ENCODE peak calls at places on chromosome 4, in eight cellular contexts. One of them, this sample, is unnamed.

GRCh38 chr4:21757281-21757680 is 191.3 kb downstream of the KCNIP4 start:
- DNase-seq in OCI-LY7: no peak
- DNase-seq in SK-N-SH: no peak
- DNase-seq in GM23248: no peak
- DNase-seq in heart right ventricle: no peak
- DNase-seq in CD8-positive, alpha-beta T cell: no peak
- DNase-seq in fibroblast of lung: peak; percentile 8
- DNase-seq in colonic mucosa: no peak
- DNase-seq in this sample: no peak

GRCh38 chr4:24103434-24104168 is 213.8 kb upstream of the PPARGC1A start:
- DNase-seq in OCI-LY7: no peak
- DNase-seq in heart right ventricle: no peak
- DNase-seq in colonic mucosa: no peak
- DNase-seq in SK-N-SH: no peak
- DNase-seq in CD8-positive, alpha-beta T cell: no peak
- DNase-seq in fibroblast of lung: peak; percentile 89
- DNase-seq in GM23248: no peak
- DNase-seq in this sample: no peak

GRCh38 chr4:86934147-86934771 is 552 bp upstream of the AFF1 start:
- DNase-seq in heart right ventricle: no peak
- DNase-seq in OCI-LY7: no peak
- DNase-seq in SK-N-SH: peak; percentile 25
- DNase-seq in fibroblast of lung: no peak
- DNase-seq in colonic mucosa: peak; percentile 40
- DNase-seq in GM23248: peak; percentile 62
- DNase-seq in CD8-positive, alpha-beta T cell: no peak
- DNase-seq in this sample: no peak

GRCh38 chr4:6324999-6325790 is 55.5 kb downstream of the WFS1 start:
- DNase-seq in SK-N-SH: no peak
- DNase-seq in GM23248: peak; percentile 79
- DNase-seq in fibroblast of lung: no peak
- DNase-seq in OCI-LY7: no peak
- DNase-seq in CD8-positive, alpha-beta T cell: no peak
- DNase-seq in heart right ventricle: peak; percentile 38
- DNase-seq in colonic mucosa: peak; percentile 29
- DNase-seq in this sample: no peak

GRCh38 chr4:151659631-151660030 is 101.2 kb downstream of the GATB start:
- DNase-seq in fibroblast of lung: no peak
- DNase-seq in GM23248: peak; percentile 33
- DNase-seq in colonic mucosa: no peak
- DNase-seq in SK-N-SH: no peak
- DNase-seq in heart right ventricle: no peak
- DNase-seq in OCI-LY7: no peak
- DNase-seq in CD8-positive, alpha-beta T cell: no peak
- DNase-seq in this sample: no peak

GRCh38 chr4:77734928-77735327 is 84.2 kb downstream of the CNOT6L start:
- DNase-seq in GM23248: peak; percentile 29
- DNase-seq in heart right ventricle: no peak
- DNase-seq in CD8-positive, alpha-beta T cell: no peak
- DNase-seq in SK-N-SH: no peak
- DNase-seq in OCI-LY7: peak; percentile 20
- DNase-seq in colonic mucosa: no peak
- DNase-seq in fibroblast of lung: peak; percentile 71
- DNase-seq in this sample: no peak

GRCh38 chr4:112058433-112058832 is 86.8 kb upstream of the FAM241A start:
- DNase-seq in OCI-LY7: no peak
- DNase-seq in fibroblast of lung: no peak
- DNase-seq in GM23248: peak; percentile 54
- DNase-seq in CD8-positive, alpha-beta T cell: no peak
- DNase-seq in SK-N-SH: no peak
- DNase-seq in heart right ventricle: no peak
- DNase-seq in colonic mucosa: no peak
- DNase-seq in this sample: peak; percentile 46

GRCh38 chr4:24770111-24770584 is 25.2 kb upstream of the SOD3 start:
- DNase-seq in heart right ventricle: no peak
- DNase-seq in OCI-LY7: no peak
- DNase-seq in GM23248: peak; percentile 92
- DNase-seq in colonic mucosa: no peak
- DNase-seq in CD8-positive, alpha-beta T cell: no peak
- DNase-seq in SK-N-SH: no peak
- DNase-seq in fibroblast of lung: peak; percentile 92
- DNase-seq in this sample: peak; percentile 52

GRCh38 chr4:162921178-162921785 is 245.4 kb downstream of the NAF1 start:
- DNase-seq in GM23248: no peak
- DNase-seq in SK-N-SH: no peak
- DNase-seq in fibroblast of lung: no peak
- DNase-seq in colonic mucosa: no peak
- DNase-seq in CD8-positive, alpha-beta T cell: no peak
- DNase-seq in heart right ventricle: no peak
- DNase-seq in OCI-LY7: no peak
- DNase-seq in this sample: no peak

GRCh38 chr4:53490161-53490915 is 100.9 kb downstream of the LNX1 start:
- DNase-seq in GM23248: peak; percentile 64
- DNase-seq in fibroblast of lung: peak; percentile 54
- DNase-seq in OCI-LY7: no peak
- DNase-seq in SK-N-SH: no peak
- DNase-seq in colonic mucosa: no peak
- DNase-seq in CD8-positive, alpha-beta T cell: no peak
- DNase-seq in heart right ventricle: no peak
- DNase-seq in this sample: no peak

GRCh38 chr4:169283114-169283509 is 12.4 kb upstream of the SH3RF1 start:
- DNase-seq in OCI-LY7: no peak
- DNase-seq in heart right ventricle: no peak
- DNase-seq in SK-N-SH: no peak
- DNase-seq in colonic mucosa: no peak
- DNase-seq in GM23248: peak; percentile 95
- DNase-seq in fibroblast of lung: peak; percentile 86
- DNase-seq in CD8-positive, alpha-beta T cell: no peak
- DNase-seq in this sample: peak; percentile 78

GRCh38 chr4:123340381-123340701 is 56.3 kb upstream of the SPRY1 start:
- DNase-seq in SK-N-SH: no peak
- DNase-seq in heart right ventricle: no peak
- DNase-seq in fibroblast of lung: peak; percentile 92
- DNase-seq in colonic mucosa: no peak
- DNase-seq in GM23248: peak; percentile 93
- DNase-seq in OCI-LY7: no peak
- DNase-seq in CD8-positive, alpha-beta T cell: no peak
- DNase-seq in this sample: peak; percentile 77

GRCh38 chr4:41215969-41216293 is 1.6 kb upstream of the APBB2 start:
- DNase-seq in fibroblast of lung: no peak
- DNase-seq in CD8-positive, alpha-beta T cell: no peak
- DNase-seq in GM23248: no peak
- DNase-seq in SK-N-SH: no peak
- DNase-seq in colonic mucosa: no peak
- DNase-seq in OCI-LY7: no peak
- DNase-seq in heart right ventricle: no peak
- DNase-seq in this sample: no peak

GRCh38 chr4:75146223-75146622 is 213.3 kb downstream of the PARM1 start:
- DNase-seq in heart right ventricle: no peak
- DNase-seq in colonic mucosa: no peak
- DNase-seq in CD8-positive, alpha-beta T cell: no peak
- DNase-seq in SK-N-SH: no peak
- DNase-seq in fibroblast of lung: no peak
- DNase-seq in GM23248: no peak
- DNase-seq in OCI-LY7: no peak
- DNase-seq in this sample: no peak

GRCh38 chr4:152591876-152592275 is 56.0 kb upstream of the FBXW7 start:
- DNase-seq in colonic mucosa: no peak
- DNase-seq in GM23248: no peak
- DNase-seq in fibroblast of lung: no peak
- DNase-seq in CD8-positive, alpha-beta T cell: no peak
- DNase-seq in SK-N-SH: no peak
- DNase-seq in heart right ventricle: no peak
- DNase-seq in OCI-LY7: no peak
- DNase-seq in this sample: no peak

GRCh38 chr4:1307951-1308735 is 18.5 kb downstream of the MAEA start:
- DNase-seq in CD8-positive, alpha-beta T cell: peak; percentile 15
- DNase-seq in SK-N-SH: no peak
- DNase-seq in OCI-LY7: no peak
- DNase-seq in heart right ventricle: no peak
- DNase-seq in fibroblast of lung: no peak
- DNase-seq in GM23248: no peak
- DNase-seq in colonic mucosa: no peak
- DNase-seq in this sample: no peak

GRCh38 chr4:8329560-8329858 is 60.0 kb downstream of the HTRA3 start:
- DNase-seq in heart right ventricle: no peak
- DNase-seq in fibroblast of lung: no peak
- DNase-seq in CD8-positive, alpha-beta T cell: no peak
- DNase-seq in SK-N-SH: no peak
- DNase-seq in GM23248: no peak
- DNase-seq in OCI-LY7: no peak
- DNase-seq in colonic mucosa: no peak
- DNase-seq in this sample: no peak

GRCh38 chr4:8328866-8329559 is 59.5 kb downstream of the HTRA3 start:
- DNase-seq in GM23248: no peak
- DNase-seq in colonic mucosa: no peak
- DNase-seq in fibroblast of lung: no peak
- DNase-seq in heart right ventricle: no peak
- DNase-seq in OCI-LY7: no peak
- DNase-seq in SK-N-SH: no peak
- DNase-seq in CD8-positive, alpha-beta T cell: no peak
- DNase-seq in this sample: no peak

GRCh38 chr4:8330821-8331566 is 61.4 kb downstream of the HTRA3 start:
- DNase-seq in fibroblast of lung: peak; percentile 47
- DNase-seq in colonic mucosa: no peak
- DNase-seq in OCI-LY7: no peak
- DNase-seq in GM23248: peak; percentile 48
- DNase-seq in SK-N-SH: no peak
- DNase-seq in heart right ventricle: peak; percentile 81
- DNase-seq in CD8-positive, alpha-beta T cell: no peak
- DNase-seq in this sample: no peak

GRCh38 chr4:8329859-8330761 is 60.6 kb downstream of the HTRA3 start:
- DNase-seq in CD8-positive, alpha-beta T cell: no peak
- DNase-seq in SK-N-SH: no peak
- DNase-seq in GM23248: no peak
- DNase-seq in heart right ventricle: no peak
- DNase-seq in colonic mucosa: no peak
- DNase-seq in OCI-LY7: no peak
- DNase-seq in fibroblast of lung: no peak
- DNase-seq in this sample: no peak

GRCh38 chr4:8328456-8328855 is 58.9 kb downstream of the HTRA3 start:
- DNase-seq in colonic mucosa: no peak
- DNase-seq in heart right ventricle: no peak
- DNase-seq in GM23248: no peak
- DNase-seq in fibroblast of lung: no peak
- DNase-seq in CD8-positive, alpha-beta T cell: no peak
- DNase-seq in OCI-LY7: no peak
- DNase-seq in SK-N-SH: no peak
- DNase-seq in this sample: no peak
- H3K27ac ChIP-seq in colonic mucosa: no peak overlapping the region
- H3K27ac ChIP-seq in heart right ventricle: no peak overlapping the region
- H3K27ac ChIP-seq in GM23248: no peak overlapping the region
- H3K27ac ChIP-seq in fibroblast of lung: no peak overlapping the region
- H3K27ac ChIP-seq in CD8-positive, alpha-beta T cell: no peak overlapping the region
- H3K27ac ChIP-seq in OCI-LY7: no peak overlapping the region
- H3K27ac ChIP-seq in SK-N-SH: no peak overlapping the region
- H3K27ac ChIP-seq in this sample: no peak overlapping the region

DNA sequence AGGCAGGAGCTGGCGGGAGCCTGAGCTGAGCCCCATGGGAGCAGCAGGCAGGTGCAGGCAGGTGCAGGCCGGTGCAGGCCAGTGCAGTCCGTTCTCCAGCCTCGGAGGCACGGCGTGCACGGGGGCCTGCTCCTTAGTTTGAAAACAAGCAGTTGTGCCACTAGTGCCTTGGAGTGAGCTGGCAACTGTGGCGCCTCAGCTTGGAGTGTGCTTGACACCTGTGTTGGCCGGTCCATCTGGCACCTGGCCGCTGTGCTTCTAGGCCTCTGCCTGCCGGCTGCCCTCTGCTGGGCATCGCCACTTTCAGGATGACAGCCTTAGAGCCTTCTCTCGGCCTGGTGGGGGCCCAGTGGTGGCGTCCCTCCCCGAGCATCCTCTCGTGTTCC is 47.9 kb downstream of the RGS12 start:
- DNase-seq in GM23248: no peak
- DNase-seq in OCI-LY7: no peak
- DNase-seq in colonic mucosa: no peak
- DNase-seq in fibroblast of lung: no peak
- DNase-seq in SK-N-SH: no peak
- DNase-seq in heart right ventricle: no peak
- DNase-seq in CD8-positive, alpha-beta T cell: no peak
- DNase-seq in this sample: no peak
- H3K27ac ChIP-seq in GM23248: no peak overlapping the region
- H3K27ac ChIP-seq in OCI-LY7: no peak overlapping the region
- H3K27ac ChIP-seq in colonic mucosa: no peak overlapping the region
- H3K27ac ChIP-seq in fibroblast of lung: no peak overlapping the region
- H3K27ac ChIP-seq in SK-N-SH: no peak overlapping the region
- H3K27ac ChIP-seq in heart right ventricle: no peak overlapping the region
- H3K27ac ChIP-seq in CD8-positive, alpha-beta T cell: no peak overlapping the region
- H3K27ac ChIP-seq in this sample: no peak overlapping the region

GRCh38 chr4:139177049-139177887 is at the start of gene ELF2:
- DNase-seq in CD8-positive, alpha-beta T cell: peak; percentile 80
- DNase-seq in OCI-LY7: peak; percentile 91
- DNase-seq in heart right ventricle: peak; percentile 95
- DNase-seq in colonic mucosa: peak; percentile 94
- DNase-seq in fibroblast of lung: peak; percentile 88
- DNase-seq in GM23248: peak; percentile 96
- DNase-seq in SK-N-SH: peak; percentile 96
- DNase-seq in this sample: peak; percentile 64

GRCh38 chr4:139175647-139176298 is 1.2 kb downstream of the ELF2 start:
- DNase-seq in colonic mucosa: no peak
- DNase-seq in CD8-positive, alpha-beta T cell: no peak
- DNase-seq in SK-N-SH: peak; percentile 56
- DNase-seq in GM23248: peak; percentile 73
- DNase-seq in heart right ventricle: no peak
- DNase-seq in fibroblast of lung: peak; percentile 54
- DNase-seq in OCI-LY7: no peak
- DNase-seq in this sample: no peak

GRCh38 chr4:139171878-139172691 is 4.9 kb downstream of the ELF2 start:
- DNase-seq in colonic mucosa: no peak
- DNase-seq in CD8-positive, alpha-beta T cell: no peak
- DNase-seq in heart right ventricle: no peak
- DNase-seq in GM23248: peak; percentile 77
- DNase-seq in fibroblast of lung: peak; percentile 46
- DNase-seq in OCI-LY7: no peak
- DNase-seq in SK-N-SH: no peak
- DNase-seq in this sample: no peak

GRCh38 chr4:139177888-139178609 is 1.0 kb upstream of the ELF2 start:
- DNase-seq in fibroblast of lung: peak; percentile 94
- DNase-seq in GM23248: peak; percentile 98
- DNase-seq in heart right ventricle: peak; percentile 96
- DNase-seq in OCI-LY7: peak; percentile 95
- DNase-seq in SK-N-SH: peak; percentile 96
- DNase-seq in CD8-positive, alpha-beta T cell: peak; percentile 87
- DNase-seq in colonic mucosa: peak; percentile 96
- DNase-seq in this sample: peak; percentile 73

GRCh38 chr4:139176299-139177048 is 544 bp downstream of the ELF2 start:
- DNase-seq in GM23248: peak; percentile 87
- DNase-seq in OCI-LY7: peak; percentile 77
- DNase-seq in colonic mucosa: peak; percentile 87
- DNase-seq in CD8-positive, alpha-beta T cell: peak; percentile 63
- DNase-seq in SK-N-SH: peak; percentile 84
- DNase-seq in fibroblast of lung: peak; percentile 89
- DNase-seq in heart right ventricle: peak; percentile 87
- DNase-seq in this sample: no peak
- H3K27ac ChIP-seq in GM23248: peak overlapping the region; percentile 75
- H3K27ac ChIP-seq in OCI-LY7: peak overlapping the region; percentile 89
- H3K27ac ChIP-seq in colonic mucosa: peak overlapping the region; percentile 99
- H3K27ac ChIP-seq in CD8-positive, alpha-beta T cell: no peak overlapping the region
- H3K27ac ChIP-seq in SK-N-SH: peak overlapping the region; percentile 94
- H3K27ac ChIP-seq in fibroblast of lung: peak overlapping the region; percentile 95
- H3K27ac ChIP-seq in heart right ventricle: peak overlapping the region; percentile 100
- H3K27ac ChIP-seq in this sample: peak overlapping the region; percentile 92

GRCh38 chr4:171846232-171846631 is 33.0 kb downstream of the GALNTL6 start:
- DNase-seq in heart right ventricle: peak; percentile 9
- DNase-seq in SK-N-SH: peak; percentile 37
- DNase-seq in colonic mucosa: peak; percentile 52
- DNase-seq in GM23248: peak; percentile 35
- DNase-seq in CD8-positive, alpha-beta T cell: no peak
- DNase-seq in fibroblast of lung: peak; percentile 0
- DNase-seq in OCI-LY7: peak; percentile 14
- DNase-seq in this sample: no peak
- H3K27ac ChIP-seq in heart right ventricle: no peak overlapping the region
- H3K27ac ChIP-seq in SK-N-SH: no peak overlapping the region
- H3K27ac ChIP-seq in colonic mucosa: no peak overlapping the region
- H3K27ac ChIP-seq in GM23248: no peak overlapping the region
- H3K27ac ChIP-seq in CD8-positive, alpha-beta T cell: no peak overlapping the region
- H3K27ac ChIP-seq in fibroblast of lung: no peak overlapping the region
- H3K27ac ChIP-seq in OCI-LY7: no peak overlapping the region
- H3K27ac ChIP-seq in this sample: no peak overlapping the region

This sample was measured in epithelial cell of prostate.